ENCODE peak calls at places on chromosome 1, in five cellular contexts. J is body of pancreas, U is activated B cell treated with CpG ODN at 0.5 μM for 24 hours, A is mucosa of descending colon, X is uterus. I is an unnamed sample.

GRCh38 chr1:225657462-225657989 is 4.6 kb upstream of the ENAH start:
- DNase-seq in U (no peak), A (no peak), X (peak; percentile 54), J (no peak), I (no peak)

GRCh38 chr1:3807769-3808168 is 11.5 kb upstream of the LRRC47 start:
- DNase-seq in U (no peak), A (no peak), J (no peak), X (no peak), I (no peak)

GRCh38 chr1:156089704-156090103 is 7.4 kb upstream of the MEX3A start:
- DNase-seq in J (no peak), X (no peak), U (no peak), A (no peak), I (no peak)

GRCh38 chr1:94209425-94209824 is 28.0 kb downstream of the ARHGAP29 start:
- DNase-seq in A (no peak), J (no peak), U (no peak), X (no peak), I (no peak)

GRCh38 chr1:245173446-245174178 is 18.8 kb downstream of the KIF26B start:
- DNase-seq in J (no peak), X (no peak), U (no peak), A (no peak), I (no peak)

GRCh38 chr1:113905435-113905861 is 322 bp downstream of the DCLRE1B start:
- DNase-seq in U (no peak), J (no peak), X (peak; percentile 41), A (no peak), I (no peak)

GRCh38 chr1:103513720-103514119 is 11.8 kb upstream of the RNPC3 start:
- DNase-seq in A (no peak), X (no peak), J (no peak), U (no peak), I (no peak)

GRCh38 chr1:191065771-191066170 is 588.1 kb upstream of the BRINP3 start:
- DNase-seq in J (no peak), X (no peak), A (no peak), U (no peak), I (no peak)

GRCh38 chr1:205477759-205478247 is 22.0 kb upstream of the BLACAT1 start:
- DNase-seq in J (peak; percentile 88), X (no peak), A (peak; percentile 79), U (no peak), I (no peak)

GRCh38 chr1:191629836-191630235 is 528.4 kb upstream of the RGS18 start:
- DNase-seq in J (no peak), X (no peak), U (no peak), A (no peak), I (no peak)

GRCh38 chr1:183783896-183784637 is 20.9 kb upstream of the RGL1 start:
- DNase-seq in X (peak; percentile 68), J (peak; percentile 73), A (no peak), U (no peak), I (no peak)

GRCh38 chr1:220880726-220881506 is 1.7 kb downstream of the HLX start:
- DNase-seq in A (peak; percentile 68), J (peak; percentile 49), U (no peak), X (peak; percentile 63), I (no peak)

GRCh38 chr1:45658171-45658570 is 28.2 kb downstream of the GPBP1L1 start:
- DNase-seq in X (no peak), J (no peak), U (no peak), A (no peak), I (no peak)

GRCh38 chr1:205766038-205766437 is 9.2 kb downstream of the RAB29 start:
- DNase-seq in X (no peak), J (no peak), U (no peak), A (no peak), I (no peak)

GRCh38 chr1:181135462-181135781 is 46.9 kb downstream of the IER5 start:
- DNase-seq in X (no peak), J (no peak), A (no peak), U (no peak), I (no peak)

GRCh38 chr1:215421772-215422171 is 145.3 kb upstream of the KCTD3 start:
- DNase-seq in A (no peak), X (no peak), U (no peak), J (no peak), I (no peak)

GRCh38 chr1:154619181-154619948 is 11.4 kb upstream of the ADAR start:
- DNase-seq in U (no peak), J (no peak), X (no peak), A (no peak), I (no peak)

GRCh38 chr1:161439280-161440232 is 65.7 kb upstream of the FCGR2A start:
- DNase-seq in A (peak; percentile 42), X (no peak), J (peak; percentile 27), U (peak; percentile 29), I (no peak)

GRCh38 chr1:85019989-85020388 is 23.1 kb upstream of the MCOLN2 start:
- DNase-seq in J (no peak), A (no peak), U (no peak), X (no peak), I (no peak)

GRCh38 chr1:213987876-213988638 is at the start of gene PROX1:
- DNase-seq in J (peak; percentile 86), X (peak; percentile 77), A (peak; percentile 81), U (no peak), I (no peak)

GRCh38 chr1:244347942-244348341 is 103.8 kb downstream of the ADSS2 start:
- DNase-seq in U (no peak), X (no peak), A (no peak), J (no peak), I (no peak)

GRCh38 chr1:236111527-236112331 is 30.6 kb upstream of the GPR137B start:
- DNase-seq in A (no peak), U (no peak), J (no peak), X (no peak), I (no peak)

GRCh38 chr1:218164111-218164929 is 120.8 kb upstream of the RRP15 start:
- DNase-seq in A (peak; percentile 57), X (no peak), U (no peak), J (peak; percentile 15), I (no peak)

GRCh38 chr1:84436907-84437667 is 38.8 kb downstream of the DNASE2B start:
- DNase-seq in J (no peak), U (peak; percentile 17), X (no peak), A (no peak), I (no peak)

GRCh38 chr1:205532026-205532891 is 27.8 kb downstream of the CDK18 start:
- DNase-seq in U (no peak), A (peak; percentile 14), J (no peak), X (no peak), I (no peak)

GRCh38 chr1:184567648-184568047 is 180.8 kb downstream of the C1orf21 start:
- DNase-seq in A (no peak), J (no peak), U (no peak), X (no peak), I (no peak)

GRCh38 chr1:8342325-8342724 is 24.4 kb downstream of the SLC45A1 start:
- DNase-seq in U (no peak), X (no peak), J (no peak), A (no peak), I (no peak)

GRCh38 chr1:77513839-77514763 is 168.4 kb downstream of the ZZZ3 start:
- DNase-seq in J (peak; percentile 19), X (no peak), U (no peak), A (no peak), I (no peak)

GRCh38 chr1:157659576-157660247 is 40.9 kb downstream of the FCRL3 start:
- DNase-seq in X (no peak), J (no peak), A (no peak), U (no peak), I (no peak)

GRCh38 chr1:210236386-210236839 is 3.8 kb downstream of the SERTAD4 start:
- DNase-seq in J (no peak), U (no peak), X (no peak), A (no peak), I (no peak)

GRCh38 chr1:46687095-46687659 is 15.5 kb downstream of the TEX38 start:
- DNase-seq in X (peak; percentile 75), U (no peak), J (peak; percentile 92), A (peak; percentile 90), I (no peak)

GRCh38 chr1:11358991-11359390 is 86.0 kb downstream of the UBIAD1 start:
- DNase-seq in J (no peak), U (no peak), X (no peak), A (no peak), I (no peak)

DNA sequence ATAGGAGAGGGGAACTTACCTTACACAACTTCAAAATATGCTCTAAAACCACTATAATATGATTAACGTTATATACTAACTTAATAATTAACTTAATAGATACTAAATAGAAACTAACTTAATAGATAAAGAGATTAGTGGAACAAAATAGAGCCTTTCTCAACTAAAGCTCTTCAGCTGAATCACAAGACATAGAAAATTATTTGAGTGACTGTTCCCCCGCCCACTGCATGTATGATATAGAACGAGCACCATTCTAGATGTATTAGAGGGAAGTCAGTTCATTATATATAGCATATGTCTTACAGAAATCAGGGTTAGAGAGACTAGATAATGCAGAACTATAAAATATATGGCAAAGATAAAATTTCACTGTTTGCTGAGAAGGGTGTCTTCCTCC is 16.3 kb downstream of the LYPLAL1 start:
- DNase-seq in A (no peak), U (no peak), X (no peak), J (no peak), I (no peak)
- TF ChIP-seq CTCF in A (no peak), U (no peak), X (no peak), J (no peak), I (no peak)

DNA sequence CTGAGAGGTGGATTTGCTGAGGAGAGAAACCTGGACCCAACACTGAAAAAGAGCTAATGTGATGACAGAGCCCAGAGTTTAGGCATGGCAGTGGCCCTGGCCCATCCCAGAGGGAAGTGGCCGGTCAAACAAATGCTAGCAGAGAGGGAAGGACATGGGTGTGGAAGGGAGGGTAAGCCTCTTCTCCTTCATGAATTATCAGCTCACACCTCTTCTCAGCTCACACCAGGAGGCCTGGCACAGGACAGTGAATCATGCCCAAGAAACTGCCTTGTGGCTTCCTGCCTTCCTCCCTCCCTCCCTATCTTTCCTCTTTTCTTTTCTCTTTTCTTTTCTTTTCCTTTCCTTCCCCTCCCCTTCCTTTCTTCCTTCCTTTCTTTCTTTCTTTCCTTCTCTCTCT is 1.3 kb upstream of the SPRR3 start:
- DNase-seq in A (no peak), J (no peak), X (no peak), U (no peak), I (no peak)
- TF ChIP-seq CTCF in A (no peak), J (no peak), X (no peak), U (no peak), I (no peak)

DNA sequence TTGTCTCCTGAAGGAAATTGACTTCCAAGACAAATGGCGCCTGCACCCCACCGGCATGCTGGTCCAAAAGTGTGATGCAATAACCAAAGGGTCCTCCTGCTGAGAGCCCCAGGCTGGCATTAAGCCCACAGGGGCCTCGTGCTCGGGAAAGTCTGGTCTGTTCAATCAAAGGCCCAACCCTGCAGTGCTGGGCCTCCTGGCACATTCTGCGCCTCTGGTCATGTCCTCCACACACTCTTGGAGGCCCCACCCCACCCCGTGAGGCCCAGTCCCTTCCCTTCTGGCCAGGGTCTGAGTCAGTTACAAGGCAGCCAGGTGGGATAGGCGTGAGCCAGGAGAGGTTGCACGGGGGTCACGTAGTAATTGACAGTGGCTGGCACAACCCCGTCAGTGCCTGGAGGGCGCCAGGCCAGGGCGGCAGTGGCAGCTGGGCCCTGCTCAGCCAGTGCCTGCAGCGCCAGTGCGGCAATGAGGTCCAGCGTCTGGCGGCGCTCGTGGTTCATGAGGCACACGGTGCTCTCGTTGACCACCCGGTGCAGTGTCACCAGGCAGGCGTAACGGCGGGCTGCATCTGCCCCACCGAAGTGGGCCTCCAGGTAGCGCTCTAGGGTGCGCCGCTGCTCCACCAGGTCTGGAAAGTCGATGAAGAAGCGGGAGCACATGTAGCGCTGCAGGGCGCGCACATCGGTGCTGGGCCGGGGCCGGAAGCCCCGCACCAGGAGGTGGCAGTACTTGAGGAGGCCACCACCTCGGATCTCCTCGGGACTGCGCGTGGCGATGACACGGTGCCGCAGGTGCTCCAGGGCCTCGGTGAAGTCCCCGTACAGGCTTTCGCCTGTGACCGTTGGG is 6.8 kb downstream of the TENT5B start:
- DNase-seq in X (no peak), U (no peak), A (no peak), J (peak; percentile 43), I (no peak)
- TF ChIP-seq CTCF in X (no peak), U (no peak), A (no peak), J (no peak), I (no peak)

GRCh38 chr1:63915121-63915520 is 141.3 kb downstream of the ROR1 start:
- DNase-seq in U (no peak), X (no peak), A (no peak), J (no peak), I (no peak)
- TF ChIP-seq CTCF in U (no peak), X (no peak), A (no peak), J (no peak), I (no peak)

I was measured in natural killer cell.